ENCODE peak calls at places on chromosomes 13 and 19, in six cellular contexts. One of them, this sample, is unnamed.

GRCh38 chr19:18436651-18437478 is 1.1 kb downstream of the ISYNA1 start:
- DNase-seq in sciatic nerve: peak; percentile 91
- DNase-seq in ELR: peak; percentile 84
- DNase-seq in T-helper 1 cell: peak; percentile 73
- DNase-seq in activated CD8-positive, alpha-beta memory T cell treated with anti-CD3 and anti-CD28 coated beads for 48 hours: no peak
- DNase-seq in right atrium auricular region: peak; percentile 77
- DNase-seq in this sample: peak; percentile 38

GRCh38 chr19:49071860-49072547 is 495 bp downstream of the KCNA7 start:
- DNase-seq in ELR: no peak
- DNase-seq in right atrium auricular region: no peak
- DNase-seq in T-helper 1 cell: no peak
- DNase-seq in activated CD8-positive, alpha-beta memory T cell treated with anti-CD3 and anti-CD28 coated beads for 48 hours: no peak
- DNase-seq in sciatic nerve: no peak
- DNase-seq in this sample: no peak

GRCh38 chr13:80307401-80307987 is 33.4 kb downstream of the SPRY2 start:
- DNase-seq in activated CD8-positive, alpha-beta memory T cell treated with anti-CD3 and anti-CD28 coated beads for 48 hours: no peak
- DNase-seq in right atrium auricular region: no peak
- DNase-seq in ELR: no peak
- DNase-seq in sciatic nerve: no peak
- DNase-seq in T-helper 1 cell: no peak
- DNase-seq in this sample: no peak

GRCh38 chr19:10093295-10094186 is 7.4 kb downstream of the SHFL start:
- DNase-seq in right atrium auricular region: no peak
- DNase-seq in T-helper 1 cell: no peak
- DNase-seq in activated CD8-positive, alpha-beta memory T cell treated with anti-CD3 and anti-CD28 coated beads for 48 hours: no peak
- DNase-seq in sciatic nerve: no peak
- DNase-seq in ELR: peak; percentile 16
- DNase-seq in this sample: no peak

GRCh38 chr13:103145476-103145875 is 79.3 kb upstream of the SLC10A2 start:
- DNase-seq in right atrium auricular region: no peak
- DNase-seq in activated CD8-positive, alpha-beta memory T cell treated with anti-CD3 and anti-CD28 coated beads for 48 hours: no peak
- DNase-seq in T-helper 1 cell: no peak
- DNase-seq in ELR: no peak
- DNase-seq in sciatic nerve: no peak
- DNase-seq in this sample: peak; percentile 73

GRCh38 chr13:41905600-41906254 is 55.2 kb downstream of the VWA8 start:
- DNase-seq in T-helper 1 cell: no peak
- DNase-seq in sciatic nerve: no peak
- DNase-seq in activated CD8-positive, alpha-beta memory T cell treated with anti-CD3 and anti-CD28 coated beads for 48 hours: no peak
- DNase-seq in ELR: peak; percentile 76
- DNase-seq in right atrium auricular region: no peak
- DNase-seq in this sample: peak; percentile 72

GRCh38 chr13:98542568-98543379 is 34.1 kb downstream of the STK24 start:
- DNase-seq in right atrium auricular region: no peak
- DNase-seq in sciatic nerve: no peak
- DNase-seq in T-helper 1 cell: no peak
- DNase-seq in activated CD8-positive, alpha-beta memory T cell treated with anti-CD3 and anti-CD28 coated beads for 48 hours: no peak
- DNase-seq in ELR: no peak
- DNase-seq in this sample: no peak

GRCh38 chr19:35065574-35065973 is 24.1 kb downstream of the HPN start:
- DNase-seq in ELR: no peak
- DNase-seq in T-helper 1 cell: no peak
- DNase-seq in activated CD8-positive, alpha-beta memory T cell treated with anti-CD3 and anti-CD28 coated beads for 48 hours: no peak
- DNase-seq in sciatic nerve: no peak
- DNase-seq in right atrium auricular region: no peak
- DNase-seq in this sample: no peak

GRCh38 chr19:29665826-29666633 is 769 bp downstream of the PLEKHF1 start:
- DNase-seq in sciatic nerve: peak; percentile 72
- DNase-seq in T-helper 1 cell: no peak
- DNase-seq in activated CD8-positive, alpha-beta memory T cell treated with anti-CD3 and anti-CD28 coated beads for 48 hours: no peak
- DNase-seq in ELR: peak; percentile 61
- DNase-seq in right atrium auricular region: peak; percentile 83
- DNase-seq in this sample: no peak

GRCh38 chr19:38079926-38080380 is 144.1 kb downstream of the DPF1 start:
- DNase-seq in sciatic nerve: no peak
- DNase-seq in ELR: peak; percentile 91
- DNase-seq in right atrium auricular region: no peak
- DNase-seq in T-helper 1 cell: no peak
- DNase-seq in activated CD8-positive, alpha-beta memory T cell treated with anti-CD3 and anti-CD28 coated beads for 48 hours: no peak
- DNase-seq in this sample: peak; percentile 73

GRCh38 chr13:68984688-68985319 is 1122.8 kb upstream of the ATXN8OS start:
- DNase-seq in activated CD8-positive, alpha-beta memory T cell treated with anti-CD3 and anti-CD28 coated beads for 48 hours: no peak
- DNase-seq in right atrium auricular region: no peak
- DNase-seq in sciatic nerve: no peak
- DNase-seq in T-helper 1 cell: no peak
- DNase-seq in ELR: no peak
- DNase-seq in this sample: no peak

GRCh38 chr19:36373638-36374156 is 5.3 kb downstream of the ZFP14 start:
- DNase-seq in activated CD8-positive, alpha-beta memory T cell treated with anti-CD3 and anti-CD28 coated beads for 48 hours: no peak
- DNase-seq in sciatic nerve: no peak
- DNase-seq in ELR: no peak
- DNase-seq in T-helper 1 cell: no peak
- DNase-seq in right atrium auricular region: no peak
- DNase-seq in this sample: no peak

GRCh38 chr19:4606181-4606580 is 33.1 kb upstream of the TNFAIP8L1 start:
- DNase-seq in T-helper 1 cell: no peak
- DNase-seq in ELR: no peak
- DNase-seq in activated CD8-positive, alpha-beta memory T cell treated with anti-CD3 and anti-CD28 coated beads for 48 hours: no peak
- DNase-seq in sciatic nerve: no peak
- DNase-seq in right atrium auricular region: no peak
- DNase-seq in this sample: no peak

GRCh38 chr19:37563518-37563917 is 31.1 kb downstream of the ZNF571 start:
- DNase-seq in ELR: no peak
- DNase-seq in right atrium auricular region: no peak
- DNase-seq in T-helper 1 cell: no peak
- DNase-seq in sciatic nerve: no peak
- DNase-seq in activated CD8-positive, alpha-beta memory T cell treated with anti-CD3 and anti-CD28 coated beads for 48 hours: no peak
- DNase-seq in this sample: no peak

GRCh38 chr19:483332-484072 is 12.8 kb upstream of the MADCAM1 start:
- DNase-seq in sciatic nerve: no peak
- DNase-seq in T-helper 1 cell: no peak
- DNase-seq in right atrium auricular region: no peak
- DNase-seq in activated CD8-positive, alpha-beta memory T cell treated with anti-CD3 and anti-CD28 coated beads for 48 hours: no peak
- DNase-seq in ELR: no peak
- DNase-seq in this sample: no peak

GRCh38 chr13:45215392-45216077 is 14.7 kb upstream of the KCTD4 start:
- DNase-seq in right atrium auricular region: no peak
- DNase-seq in ELR: no peak
- DNase-seq in sciatic nerve: no peak
- DNase-seq in T-helper 1 cell: no peak
- DNase-seq in activated CD8-positive, alpha-beta memory T cell treated with anti-CD3 and anti-CD28 coated beads for 48 hours: no peak
- DNase-seq in this sample: no peak

GRCh38 chr13:113082198-113083021 is 23.2 kb upstream of the F7 start:
- DNase-seq in right atrium auricular region: no peak
- DNase-seq in sciatic nerve: no peak
- DNase-seq in ELR: no peak
- DNase-seq in T-helper 1 cell: no peak
- DNase-seq in activated CD8-positive, alpha-beta memory T cell treated with anti-CD3 and anti-CD28 coated beads for 48 hours: no peak
- DNase-seq in this sample: no peak

GRCh38 chr13:24539500-24540165 is 27.1 kb upstream of the PARP4 start:
- DNase-seq in right atrium auricular region: no peak
- DNase-seq in T-helper 1 cell: no peak
- DNase-seq in activated CD8-positive, alpha-beta memory T cell treated with anti-CD3 and anti-CD28 coated beads for 48 hours: no peak
- DNase-seq in sciatic nerve: no peak
- DNase-seq in ELR: no peak
- DNase-seq in this sample: no peak

GRCh38 chr19:49339364-49340068 is 4.3 kb downstream of the CD37 start:
- DNase-seq in right atrium auricular region: peak; percentile 93
- DNase-seq in ELR: no peak
- DNase-seq in activated CD8-positive, alpha-beta memory T cell treated with anti-CD3 and anti-CD28 coated beads for 48 hours: no peak
- DNase-seq in sciatic nerve: peak; percentile 87
- DNase-seq in T-helper 1 cell: no peak
- DNase-seq in this sample: peak; percentile 82

GRCh38 chr19:41928221-41928683 is at the start of gene ERFL:
- DNase-seq in T-helper 1 cell: no peak
- DNase-seq in right atrium auricular region: no peak
- DNase-seq in ELR: no peak
- DNase-seq in activated CD8-positive, alpha-beta memory T cell treated with anti-CD3 and anti-CD28 coated beads for 48 hours: no peak
- DNase-seq in sciatic nerve: no peak
- DNase-seq in this sample: no peak

GRCh38 chr13:75418186-75418843 is 63.7 kb downstream of the TBC1D4 start:
- DNase-seq in activated CD8-positive, alpha-beta memory T cell treated with anti-CD3 and anti-CD28 coated beads for 48 hours: no peak
- DNase-seq in right atrium auricular region: no peak
- DNase-seq in sciatic nerve: no peak
- DNase-seq in ELR: no peak
- DNase-seq in T-helper 1 cell: no peak
- DNase-seq in this sample: no peak

GRCh38 chr19:29804493-29804892 is 7.3 kb upstream of the CCNE1 start:
- DNase-seq in sciatic nerve: no peak
- DNase-seq in activated CD8-positive, alpha-beta memory T cell treated with anti-CD3 and anti-CD28 coated beads for 48 hours: no peak
- DNase-seq in right atrium auricular region: no peak
- DNase-seq in T-helper 1 cell: no peak
- DNase-seq in ELR: no peak
- DNase-seq in this sample: no peak

GRCh38 chr13:45219938-45220375 is 19.1 kb upstream of the KCTD4 start:
- DNase-seq in activated CD8-positive, alpha-beta memory T cell treated with anti-CD3 and anti-CD28 coated beads for 48 hours: no peak
- DNase-seq in sciatic nerve: no peak
- DNase-seq in T-helper 1 cell: no peak
- DNase-seq in right atrium auricular region: no peak
- DNase-seq in ELR: peak; percentile 96
- DNase-seq in this sample: peak; percentile 100

GRCh38 chr13:37026778-37027177 is 26.2 kb downstream of the EXOSC8 start:
- DNase-seq in activated CD8-positive, alpha-beta memory T cell treated with anti-CD3 and anti-CD28 coated beads for 48 hours: no peak
- DNase-seq in ELR: peak; percentile 38
- DNase-seq in sciatic nerve: no peak
- DNase-seq in right atrium auricular region: no peak
- DNase-seq in T-helper 1 cell: no peak
- DNase-seq in this sample: peak; percentile 17

GRCh38 chr19:30699871-30700280 is 327.7 kb downstream of the ZNF536 start:
- DNase-seq in ELR: no peak
- DNase-seq in right atrium auricular region: no peak
- DNase-seq in T-helper 1 cell: no peak
- DNase-seq in activated CD8-positive, alpha-beta memory T cell treated with anti-CD3 and anti-CD28 coated beads for 48 hours: no peak
- DNase-seq in sciatic nerve: no peak
- DNase-seq in this sample: no peak

GRCh38 chr19:23823952-23824389 is 65.3 kb upstream of the ZNF681 start:
- DNase-seq in ELR: peak; percentile 52
- DNase-seq in right atrium auricular region: no peak
- DNase-seq in T-helper 1 cell: no peak
- DNase-seq in activated CD8-positive, alpha-beta memory T cell treated with anti-CD3 and anti-CD28 coated beads for 48 hours: no peak
- DNase-seq in sciatic nerve: no peak
- DNase-seq in this sample: peak; percentile 2

GRCh38 chr19:55005684-55006488 is 32.2 kb downstream of the GP6 start:
- DNase-seq in T-helper 1 cell: peak; percentile 43
- DNase-seq in sciatic nerve: no peak
- DNase-seq in ELR: no peak
- DNase-seq in activated CD8-positive, alpha-beta memory T cell treated with anti-CD3 and anti-CD28 coated beads for 48 hours: peak; percentile 12
- DNase-seq in right atrium auricular region: no peak
- DNase-seq in this sample: peak; percentile 67

GRCh38 chr19:33064117-33064777 is 441 bp downstream of the RHPN2 start:
- DNase-seq in right atrium auricular region: no peak
- DNase-seq in ELR: peak; percentile 49
- DNase-seq in sciatic nerve: peak; percentile 61
- DNase-seq in T-helper 1 cell: no peak
- DNase-seq in activated CD8-positive, alpha-beta memory T cell treated with anti-CD3 and anti-CD28 coated beads for 48 hours: no peak
- DNase-seq in this sample: no peak

GRCh38 chr13:65292488-65292901 is 1937.6 kb downstream of the PCDH9 start:
- DNase-seq in activated CD8-positive, alpha-beta memory T cell treated with anti-CD3 and anti-CD28 coated beads for 48 hours: no peak
- DNase-seq in T-helper 1 cell: no peak
- DNase-seq in sciatic nerve: no peak
- DNase-seq in right atrium auricular region: no peak
- DNase-seq in ELR: peak; percentile 67
- DNase-seq in this sample: peak; percentile 9

GRCh38 chr13:109211616-109212015 is 574.8 kb downstream of the IRS2 start:
- DNase-seq in right atrium auricular region: no peak
- DNase-seq in activated CD8-positive, alpha-beta memory T cell treated with anti-CD3 and anti-CD28 coated beads for 48 hours: no peak
- DNase-seq in T-helper 1 cell: no peak
- DNase-seq in ELR: peak; percentile 78
- DNase-seq in sciatic nerve: no peak
- DNase-seq in this sample: peak; percentile 52

GRCh38 chr13:73369095-73369494 is 310.3 kb downstream of the KLF5 start:
- DNase-seq in sciatic nerve: no peak
- DNase-seq in right atrium auricular region: no peak
- DNase-seq in T-helper 1 cell: no peak
- DNase-seq in activated CD8-positive, alpha-beta memory T cell treated with anti-CD3 and anti-CD28 coated beads for 48 hours: no peak
- DNase-seq in ELR: no peak
- DNase-seq in this sample: no peak

This sample was measured in bronchial epithelial cell.